ENCODE peak calls at places on chromosomes 13 and 19, in five cellular contexts. P, O, U, D and S are unnamed samples.

GRCh38 chr19:11269408-11269807 is 7.1 kb upstream of the DOCK6 start:
- DNase-seq in P (no peak), O (no peak), U (no peak), D (peak), S (no peak)

GRCh38 chr13:74015137-74015536 is 119.1 kb downstream of the KLF12 start:
- DNase-seq in P (no peak), O (no peak), U (no peak), D (no peak), S (no peak)

GRCh38 chr19:19602713-19603320 is 15.7 kb downstream of the PBX4 start:
- DNase-seq in P (no peak), O (no peak), U (no peak), D (no peak), S (no peak)

GRCh38 chr19:572891-573825 is 762 bp downstream of the BSG start:
- DNase-seq in P (peak), O (no peak), U (no peak), D (no peak), S (no peak)

GRCh38 chr13:38767506-38768265 is 80.8 kb downstream of the FREM2 start:
- DNase-seq in P (no peak), O (no peak), U (no peak), D (no peak), S (no peak)

GRCh38 chr19:16260794-16261161 is 63.1 kb downstream of the AP1M1 start:
- DNase-seq in P (no peak), O (no peak), U (no peak), D (no peak), S (no peak)

GRCh38 chr19:13784731-13785452 is 10.4 kb upstream of the ZSWIM4 start:
- DNase-seq in P (peak), O (no peak), U (peak), D (peak), S (peak)

GRCh38 chr19:46442808-46443450 is 14.2 kb upstream of the PNMA8C start:
- DNase-seq in P (no peak), O (no peak), U (no peak), D (no peak), S (no peak)

GRCh38 chr13:66835040-66835628 is 395.0 kb downstream of the PCDH9 start:
- DNase-seq in P (peak), O (no peak), U (peak), D (peak), S (no peak)

GRCh38 chr19:4183967-4184717 is 1.7 kb downstream of the ANKRD24 start:
- DNase-seq in P (no peak), O (no peak), U (no peak), D (no peak), S (no peak)

GRCh38 chr13:110716235-110716505 is 2.7 kb downstream of the ING1 start:
- DNase-seq in P (no peak), O (no peak), U (peak), D (peak), S (no peak)

GRCh38 chr19:37914908-37915307 is 7.9 kb downstream of the SIPA1L3 start:
- DNase-seq in P (no peak), O (peak), U (no peak), D (no peak), S (no peak)

GRCh38 chr13:40352385-40352778 is 314.1 kb downstream of the FOXO1 start:
- DNase-seq in P (no peak), O (no peak), U (no peak), D (no peak), S (no peak)
- TF ChIP-seq ZBTB33 in P (no peak), O (no peak), U (no peak), D (no peak), S (no peak)

GRCh38 chr13:50339291-50339690 is 324.0 kb downstream of the KCNRG start:
- DNase-seq in P (no peak), O (no peak), U (no peak), D (no peak), S (no peak)

GRCh38 chr13:50334944-50335343 is 319.7 kb downstream of the KCNRG start:
- DNase-seq in P (no peak), O (no peak), U (peak), D (peak), S (no peak)

GRCh38 chr13:50340146-50340545 is 324.9 kb downstream of the KCNRG start:
- DNase-seq in P (no peak), O (no peak), U (no peak), D (no peak), S (no peak)

DNA sequence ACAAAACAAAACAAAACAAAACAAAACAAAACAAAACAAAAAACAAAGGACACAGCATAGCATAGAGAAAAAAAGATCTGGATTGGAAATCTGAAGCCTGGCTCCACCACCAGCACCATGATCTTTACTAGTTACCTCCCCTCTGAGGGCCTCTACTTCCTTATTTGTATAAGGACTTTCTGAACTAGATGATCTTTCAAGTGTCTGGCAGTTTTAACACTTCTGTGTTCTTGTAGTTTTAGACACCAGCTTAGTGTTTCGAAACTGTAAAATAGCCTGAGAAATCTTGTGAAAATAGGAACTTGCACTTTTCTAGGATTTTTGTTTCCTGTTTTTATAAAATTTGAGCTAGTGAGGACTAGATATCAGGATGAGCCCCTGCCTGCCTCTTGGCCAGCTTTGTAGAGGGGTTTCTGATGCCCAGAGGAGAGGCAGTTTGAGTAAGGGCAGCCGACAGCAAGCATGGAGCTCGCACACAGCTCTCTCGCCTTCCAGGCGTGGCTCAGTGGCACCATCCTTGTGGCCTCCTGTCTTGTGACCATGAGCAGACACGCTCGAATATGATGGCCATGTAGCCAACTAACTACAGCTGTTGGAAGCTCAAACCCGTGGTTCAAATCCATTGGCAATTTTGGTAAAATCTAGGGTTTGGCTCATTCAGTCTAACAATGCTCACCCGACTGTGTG is 319.0 kb downstream of the KCNRG start:
- DNase-seq in P (no peak), O (no peak), U (no peak), D (no peak), S (no peak)
- TF ChIP-seq ZBTB33 in P (no peak), O (no peak), U (no peak), D (no peak), S (no peak)

DNA sequence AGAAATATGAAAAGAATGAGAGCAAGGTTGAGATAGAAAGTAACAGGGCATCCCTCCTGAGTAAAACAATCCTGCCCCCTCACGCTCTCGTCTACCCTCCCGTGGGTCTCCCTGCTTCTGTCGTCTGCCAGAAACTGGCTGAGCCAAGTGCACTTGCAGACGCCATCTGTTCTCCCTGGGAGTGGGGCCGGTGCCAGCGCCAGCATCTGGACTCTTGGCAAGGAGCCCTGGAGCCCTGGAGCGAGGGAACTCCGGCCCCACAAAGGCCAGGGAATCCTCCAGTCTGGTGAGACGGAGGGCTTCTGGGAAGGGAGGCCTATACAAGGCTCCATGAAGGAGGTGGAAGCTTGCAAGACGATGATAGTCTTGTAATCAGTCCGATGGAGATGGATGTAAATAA is 2.3 kb upstream of the TMEM91 start:
- DNase-seq in P (peak), O (no peak), U (no peak), D (no peak), S (no peak)
- TF ChIP-seq ZBTB33 in P (peak), O (no peak), U (no peak), D (no peak), S (no peak)

GRCh38 chr13:76879876-76880270 is 6.3 kb downstream of the KCTD12 start:
- DNase-seq in P (no peak), O (no peak), U (no peak), D (no peak), S (no peak)

GRCh38 chr13:76878043-76878442 is 8.2 kb downstream of the KCTD12 start:
- DNase-seq in P (no peak), O (no peak), U (no peak), D (no peak), S (no peak)

GRCh38 chr13:76875256-76875655 is 10.9 kb downstream of the KCTD12 start:
- DNase-seq in P (no peak), O (no peak), U (no peak), D (no peak), S (no peak)

GRCh38 chr13:76882431-76882830 is 3.8 kb downstream of the KCTD12 start:
- DNase-seq in P (no peak), O (no peak), U (no peak), D (no peak), S (no peak)

GRCh38 chr13:76879211-76879875 is 6.9 kb downstream of the KCTD12 start:
- DNase-seq in P (peak), O (peak), U (no peak), D (no peak), S (no peak)
- TF ChIP-seq ZBTB33 in P (no peak), O (no peak), U (no peak), D (no peak), S (no peak)